ENCODE peak calls at places on chromosomes 13 and 19, in five cellular contexts. Y is PC-3, M is fibroblast of lung, P is IMR-90, A is neural progenitor cell. Q is an unnamed sample. For H3K4me1, the result is how much of the 10 kb centered on the place peaks cover.

GRCh38 chr13:113758651-113759524 is at the start of gene TMEM255B:
- DNase-seq in Y (peak), M (peak), P (peak), A (peak), Q (peak)

GRCh38 chr13:112781881-112782361 is 92.1 kb downstream of the ATP11A start:
- DNase-seq in Y (no peak), M (peak), P (no peak), A (no peak), Q (peak)

GRCh38 chr19:41922220-41922576 is 6.1 kb downstream of the ERFL start:
- DNase-seq in Y (no peak), M (no peak), P (no peak), A (no peak), Q (no peak)

GRCh38 chr19:30781047-30781446 is 408.9 kb downstream of the ZNF536 start:
- DNase-seq in Y (no peak), M (no peak), P (no peak), A (no peak), Q (no peak)

GRCh38 chr13:71621152-71622124 is 245.6 kb downstream of the DACH1 start:
- DNase-seq in Y (no peak), M (no peak), P (no peak), A (no peak), Q (no peak)

GRCh38 chr19:17610384-17610783 is 54.9 kb downstream of the COLGALT1 start:
- DNase-seq in Y (no peak), M (peak), P (peak), A (no peak), Q (no peak)

GRCh38 chr13:31556376-31556775 is 182.9 kb upstream of the RXFP2 start:
- DNase-seq in Y (no peak), M (no peak), P (peak), A (no peak), Q (peak)

GRCh38 chr13:31115616-31116015 is 46.1 kb downstream of the HSPH1 start:
- DNase-seq in Y (no peak), M (no peak), P (no peak), A (no peak), Q (no peak)

GRCh38 chr19:32201661-32202060 is 143.7 kb upstream of the ZNF507 start:
- DNase-seq in Y (no peak), M (no peak), P (no peak), A (peak), Q (no peak)

GRCh38 chr13:67063036-67063435 is 167.1 kb downstream of the PCDH9 start:
- DNase-seq in Y (no peak), M (no peak), P (no peak), A (no peak), Q (peak)

GRCh38 chr13:30735025-30735967 is at the start of gene ALOX5AP:
- DNase-seq in Y (no peak), M (no peak), P (no peak), A (no peak), Q (no peak)

GRCh38 chr13:50685491-50685890 is 158.0 kb downstream of the DLEU7 start:
- DNase-seq in Y (peak), M (peak), P (no peak), A (peak), Q (peak)

GRCh38 chr13:71912524-71912923 is 45.5 kb upstream of the DACH1 start:
- DNase-seq in Y (peak), M (peak), P (peak), A (no peak), Q (peak)

GRCh38 chr13:56718791-56719190 is 421.9 kb upstream of the PRR20A start:
- DNase-seq in Y (no peak), M (no peak), P (no peak), A (no peak), Q (no peak)

GRCh38 chr19:17450264-17451075 is 2.0 kb upstream of the TMEM221 start:
- DNase-seq in Y (peak), M (no peak), P (no peak), A (no peak), Q (no peak)

GRCh38 chr13:112806761-112807652 is 117.2 kb downstream of the ATP11A start:
- DNase-seq in Y (no peak), M (peak), P (peak), A (no peak), Q (no peak)

GRCh38 chr13:74929436-74929835 is 552.5 kb downstream of the TBC1D4 start:
- DNase-seq in Y (peak), M (peak), P (no peak), A (no peak), Q (no peak)

GRCh38 chr13:38636106-38636505 is 50.8 kb upstream of the FREM2 start:
- DNase-seq in Y (no peak), M (no peak), P (no peak), A (no peak), Q (no peak)

GRCh38 chr19:41373993-41374392 is 2.3 kb upstream of the TMEM91 start:
- DNase-seq in Y (no peak), M (peak), P (peak), A (no peak), Q (peak)

GRCh38 chr13:34506796-34507195 is 435.3 kb upstream of the NBEA start:
- DNase-seq in Y (peak), M (no peak), P (no peak), A (peak), Q (peak)

GRCh38 chr13:23588576-23589141 is 18.4 kb downstream of the TNFRSF19 start:
- DNase-seq in Y (no peak), M (no peak), P (no peak), A (no peak), Q (no peak)

GRCh38 chr13:112709825-112710783 is 20.3 kb downstream of the ATP11A start:
- DNase-seq in Y (no peak), M (no peak), P (peak), A (no peak), Q (no peak)

GRCh38 chr13:110259651-110260050 is 47.3 kb downstream of the COL4A1 start:
- DNase-seq in Y (no peak), M (no peak), P (no peak), A (no peak), Q (no peak)
- H3K4me1 ChIP-seq in Y (under half), M (under half), P (under half), A (under half), Q (under half)

GRCh38 chr19:4075373-4075772 is 8.7 kb upstream of the ZBTB7A start:
- DNase-seq in Y (no peak), M (no peak), P (no peak), A (no peak), Q (no peak)
- H3K9ac ChIP-seq in Y (no peak), M (no peak), P (no peak), A (no peak), Q (no peak)

DNA sequence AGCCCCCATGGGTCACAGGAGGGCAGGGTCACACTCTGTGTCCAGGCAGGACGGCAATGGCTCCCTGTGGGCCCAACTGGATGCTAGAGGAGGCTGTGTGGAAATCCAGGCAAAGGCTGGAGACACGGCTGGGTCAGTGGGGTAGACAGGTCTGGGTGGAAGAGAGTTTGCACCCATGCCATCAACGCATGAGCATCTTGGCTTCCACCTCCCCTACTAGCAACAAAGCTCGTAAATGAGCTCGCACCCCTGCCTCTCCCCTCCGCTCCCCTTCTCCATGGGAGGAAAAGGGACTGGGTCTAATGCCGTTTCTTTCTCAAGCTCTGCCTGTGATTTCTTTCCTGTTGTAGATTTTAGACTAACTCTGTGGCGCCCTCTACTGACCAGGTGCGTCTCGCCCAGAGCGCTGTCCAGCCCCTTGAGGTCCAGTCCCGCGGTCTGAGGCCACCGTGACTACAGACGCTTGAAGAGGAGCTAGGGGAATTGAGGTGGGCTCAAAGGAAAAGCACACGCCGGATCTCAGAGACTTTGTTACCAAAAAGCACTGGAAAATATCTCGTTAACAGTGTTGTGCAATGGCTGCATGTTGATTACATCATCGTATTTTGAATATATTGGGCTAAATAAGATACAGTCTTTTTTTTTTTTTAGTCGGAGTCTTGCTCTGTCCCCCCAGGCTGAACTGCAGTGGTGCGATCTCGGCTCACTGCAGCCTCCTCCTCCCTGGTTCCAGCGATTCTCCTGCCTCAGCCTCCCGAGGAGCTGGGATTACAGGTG is 50.7 kb upstream of the USP29 start:
- DNase-seq in Y (peak), M (no peak), P (no peak), A (no peak), Q (no peak)
- TF ChIP-seq CTCF in Y (peak), M (no peak), P (no peak), A (peak), Q (no peak)

GRCh38 chr19:19162495-19162894 is 7.6 kb downstream of the MEF2B start:
- DNase-seq in Y (no peak), M (no peak), P (no peak), A (no peak), Q (no peak)
- H3K4me1 ChIP-seq in Y (under half), M (under half), P (under half), A (under half), Q (under half)

DNA sequence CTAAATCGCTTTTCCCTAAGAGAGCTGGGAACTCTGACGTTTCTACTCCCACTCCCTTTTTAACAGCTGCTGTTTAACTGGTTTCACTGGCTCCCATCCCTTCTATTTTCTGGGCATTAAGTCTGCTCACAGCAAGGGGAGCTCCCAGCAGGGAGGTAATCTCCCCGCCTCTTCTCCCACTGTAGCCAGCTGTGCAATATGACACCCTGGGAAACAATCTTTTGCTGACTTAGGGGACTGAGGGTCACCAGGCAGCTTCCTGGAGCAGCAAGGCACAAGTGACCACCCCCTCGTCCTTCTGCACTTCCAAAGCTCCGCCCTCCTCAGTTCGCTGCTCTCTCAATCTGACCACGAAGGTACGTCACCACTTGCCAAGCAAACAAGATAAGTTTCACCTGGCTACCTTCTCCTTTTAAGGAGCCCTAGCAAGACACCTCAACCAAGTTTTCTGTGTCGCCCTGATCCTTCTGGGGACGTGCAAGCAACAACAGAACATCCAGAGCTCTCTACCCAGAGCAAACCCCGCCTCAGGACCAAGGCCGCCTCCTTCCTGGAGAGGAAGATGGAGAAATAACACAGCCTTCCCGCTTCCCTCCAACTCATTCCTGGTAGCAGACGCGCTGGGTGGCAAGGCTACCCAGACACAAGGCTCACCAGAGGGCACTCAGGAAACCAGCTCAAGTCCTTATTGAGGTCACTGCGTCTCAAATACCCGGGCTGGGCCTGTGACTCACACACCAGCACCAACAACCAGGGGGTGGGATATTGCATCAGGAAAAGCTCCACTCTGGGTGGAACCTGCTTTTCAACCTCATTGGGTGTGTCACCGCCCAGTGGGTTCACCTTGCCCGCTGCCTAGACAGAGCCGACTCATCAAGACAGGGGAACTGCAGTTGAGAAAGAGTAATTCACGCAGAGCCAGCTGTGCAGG is 92.4 kb downstream of the STK24 start:
- DNase-seq in Y (peak), M (peak), P (peak), A (peak), Q (peak)
- H3K9ac ChIP-seq in Y (peak), M (peak), P (no peak), A (no peak), Q (peak)

GRCh38 chr19:39590265-39590664 is 12.1 kb upstream of the LGALS13 start:
- DNase-seq in Y (no peak), M (no peak), P (peak), A (peak), Q (no peak)
- TF ChIP-seq CTCF in Y (no peak), M (no peak), P (no peak), A (no peak), Q (no peak)

GRCh38 chr19:40229484-40229883 is 3.0 kb upstream of the CCNP start:
- DNase-seq in Y (peak), M (no peak), P (peak), A (no peak), Q (peak)
- H3K4me1 ChIP-seq in Y (under half), M (under half), P (under half), A (under half), Q (under half)

DNA sequence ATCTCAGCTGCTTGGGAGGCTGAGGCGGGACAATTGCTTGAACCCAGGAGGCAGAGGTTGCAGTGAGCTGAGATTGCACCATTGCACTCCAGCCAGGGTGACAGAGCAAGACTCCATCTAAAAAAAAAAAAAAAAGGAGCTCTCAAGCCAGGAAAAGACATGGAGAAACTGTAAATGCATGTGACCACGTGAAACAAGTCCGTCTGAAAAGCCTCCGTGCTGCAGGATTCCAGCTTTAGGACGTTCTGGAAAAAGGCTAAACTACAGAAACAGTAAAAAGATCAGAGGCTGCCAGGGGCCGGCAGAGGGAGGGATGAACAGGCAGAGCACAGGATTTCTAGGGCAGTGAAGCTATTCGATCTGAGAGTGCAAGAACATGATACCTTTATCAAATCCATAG is 40.7 kb upstream of the NDUFS7 start:
- DNase-seq in Y (no peak), M (peak), P (no peak), A (no peak), Q (no peak)
- H3K9ac ChIP-seq in Y (no peak), M (no peak), P (no peak), A (no peak), Q (no peak)

GRCh38 chr19:48537541-48537940 is 14.4 kb upstream of the SULT2B1 start:
- DNase-seq in Y (no peak), M (no peak), P (no peak), A (no peak), Q (no peak)

GRCh38 chr19:48540110-48540509 is 11.9 kb upstream of the SULT2B1 start:
- DNase-seq in Y (no peak), M (no peak), P (no peak), A (no peak), Q (no peak)

GRCh38 chr19:48543121-48543710 is 8.8 kb upstream of the SULT2B1 start:
- DNase-seq in Y (peak), M (peak), P (peak), A (no peak), Q (peak)

GRCh38 chr19:48541813-48542212 is 10.2 kb upstream of the SULT2B1 start:
- DNase-seq in Y (no peak), M (no peak), P (no peak), A (no peak), Q (no peak)

GRCh38 chr19:48539503-48540096 is 12.4 kb upstream of the SULT2B1 start:
- DNase-seq in Y (peak), M (peak), P (peak), A (no peak), Q (peak)
- TF ChIP-seq CTCF in Y (no peak), M (no peak), P (no peak), A (no peak), Q (no peak)

GRCh38 chr19:38071647-38072046 is 152.4 kb downstream of the DPF1 start:
- DNase-seq in Y (no peak), M (no peak), P (no peak), A (no peak), Q (no peak)
- H3K4me1 ChIP-seq in Y (under half), M (under half), P (under half), A (under half), Q (under half)